ENCODE peak calls at places on chromosomes 13 and 19, in ten cellular contexts. J is tibial nerve; C is fibroblast of mammary gland; X is pancreas; T is Calu3; M is lower leg skin; R is cardiac muscle cell; G is CD8-positive, alpha-beta T cell; Z is heart left ventricle; L is NB4. H is an unnamed sample.

GRCh38 chr13:54210397-54211050 is 1181.9 kb downstream of the OLFM4 start:
- DNase-seq in J (no peak), C (no peak), X (no peak), T (no peak), M (peak; percentile 35), R (no peak), G (no peak), Z (no peak), L (no peak), H (no peak)

GRCh38 chr19:6210721-6211600 is 68.8 kb downstream of the MLLT1 start:
- DNase-seq in J (no peak), C (no peak), X (no peak), T (no peak), M (no peak), R (no peak), G (no peak), Z (no peak), L (no peak), H (no peak)

GRCh38 chr13:65292488-65292901 is 1937.6 kb downstream of the PCDH9 start:
- DNase-seq in J (no peak), C (peak; percentile 3), X (no peak), T (no peak), M (no peak), R (peak; percentile 79), G (no peak), Z (no peak), L (no peak), H (no peak)

GRCh38 chr13:95002968-95003813 is 290.8 kb upstream of the SOX21 start:
- DNase-seq in J (no peak), C (no peak), X (no peak), T (no peak), M (no peak), R (no peak), G (no peak), Z (no peak), L (no peak), H (peak; percentile 44)

GRCh38 chr13:97194473-97194872 is 27.7 kb upstream of the MBNL2 start:
- DNase-seq in J (no peak), C (peak; percentile 18), X (no peak), T (peak; percentile 54), M (no peak), R (peak; percentile 67), G (no peak), Z (no peak), L (no peak), H (no peak)

GRCh38 chr13:114131581-114132418 is 623 bp downstream of the RASA3 start:
- DNase-seq in J (no peak), C (no peak), X (peak; percentile 30), T (no peak), M (no peak), R (peak; percentile 58), G (no peak), Z (no peak), L (peak; percentile 67), H (no peak)

GRCh38 chr13:50131998-50132936 is 117.0 kb downstream of the KCNRG start:
- DNase-seq in J (no peak), C (no peak), X (no peak), T (no peak), M (no peak), R (peak; percentile 4), G (no peak), Z (no peak), L (no peak), H (peak; percentile 15)

GRCh38 chr13:94176576-94176975 is 302.9 kb downstream of the DCT start:
- DNase-seq in J (no peak), C (peak; percentile 75), X (no peak), T (no peak), M (no peak), R (no peak), G (no peak), Z (no peak), L (no peak), H (no peak)

GRCh38 chr19:41175825-41176734 is 16.9 kb upstream of the CYP2S1 start:
- DNase-seq in J (peak; percentile 24), C (peak; percentile 59), X (no peak), T (peak; percentile 92), M (peak; percentile 73), R (peak; percentile 73), G (peak; percentile 42), Z (peak; percentile 22), L (peak; percentile 55), H (peak; percentile 37)

GRCh38 chr19:50658438-50659317 is 9.4 kb downstream of the C19orf81 start:
- DNase-seq in J (no peak), C (peak; percentile 29), X (peak; percentile 78), T (no peak), M (peak; percentile 19), R (peak; percentile 91), G (peak; percentile 34), Z (peak; percentile 54), L (peak; percentile 93), H (peak; percentile 96)

GRCh38 chr19:37936166-37936565 is 29.2 kb downstream of the SIPA1L3 start:
- DNase-seq in J (no peak), C (no peak), X (peak; percentile 37), T (peak; percentile 37), M (no peak), R (no peak), G (no peak), Z (no peak), L (no peak), H (no peak)

GRCh38 chr19:45103625-45104319 is 10.8 kb downstream of the PPP1R37 start:
- DNase-seq in J (no peak), C (no peak), X (no peak), T (no peak), M (no peak), R (no peak), G (no peak), Z (peak; percentile 44), L (no peak), H (peak; percentile 45)

GRCh38 chr19:48258350-48258749 is 2.6 kb upstream of the CARD8 start:
- DNase-seq in J (no peak), C (no peak), X (no peak), T (no peak), M (no peak), R (no peak), G (no peak), Z (no peak), L (peak; percentile 87), H (no peak)

GRCh38 chr19:621819-622218 is 11.5 kb downstream of the POLRMT start:
- DNase-seq in J (no peak), C (no peak), X (no peak), T (no peak), M (no peak), R (no peak), G (no peak), Z (no peak), L (no peak), H (no peak)

GRCh38 chr19:29478578-29479565 is 46.9 kb upstream of the VSTM2B start:
- DNase-seq in J (no peak), C (no peak), X (no peak), T (peak; percentile 31), M (no peak), R (no peak), G (no peak), Z (no peak), L (peak; percentile 17), H (peak; percentile 69)

GRCh38 chr13:99374994-99375805 is 68.0 kb upstream of the GPR183 start:
- DNase-seq in J (no peak), C (no peak), X (no peak), T (no peak), M (no peak), R (no peak), G (no peak), Z (no peak), L (peak; percentile 62), H (no peak)

GRCh38 chr19:30479231-30479630 is 107.0 kb downstream of the ZNF536 start:
- DNase-seq in J (no peak), C (no peak), X (no peak), T (no peak), M (no peak), R (no peak), G (no peak), Z (peak; percentile 11), L (no peak), H (no peak)

GRCh38 chr19:52369463-52370340 is at the start of gene ZNF880:
- DNase-seq in J (peak; percentile 89), C (peak; percentile 90), X (peak; percentile 94), T (no peak), M (peak; percentile 90), R (peak; percentile 96), G (peak; percentile 91), Z (peak; percentile 95), L (no peak), H (peak; percentile 2)

GRCh38 chr13:78750735-78751134 is 91.8 kb upstream of the OBI1 start:
- DNase-seq in J (no peak), C (no peak), X (no peak), T (no peak), M (no peak), R (no peak), G (no peak), Z (no peak), L (no peak), H (no peak)

GRCh38 chr13:68927387-68928026 is 1180.1 kb upstream of the ATXN8OS start:
- DNase-seq in J (no peak), C (peak; percentile 2), X (no peak), T (peak; percentile 2), M (no peak), R (no peak), G (no peak), Z (no peak), L (peak; percentile 22), H (peak; percentile 28)
- TF ChIP-seq CTCF in J (no peak), C (peak; percentile 14), X (peak; percentile 12), T (no peak), M (no peak), R (no peak), G (no peak), Z (peak; percentile 25), L (peak; percentile 47), H (peak; percentile 70)

GRCh38 chr19:12788682-12789097 is 2.6 kb upstream of the JUNB start:
- DNase-seq in J (no peak), C (peak; percentile 74), X (peak; percentile 86), T (peak; percentile 65), M (peak; percentile 72), R (peak; percentile 78), G (no peak), Z (peak; percentile 91), L (peak; percentile 69), H (peak; percentile 58)
- TF ChIP-seq CTCF in J (no peak), C (no peak), X (no peak), T (no peak), M (no peak), R (no peak), G (no peak), Z (no peak), L (no peak), H (no peak)

DNA sequence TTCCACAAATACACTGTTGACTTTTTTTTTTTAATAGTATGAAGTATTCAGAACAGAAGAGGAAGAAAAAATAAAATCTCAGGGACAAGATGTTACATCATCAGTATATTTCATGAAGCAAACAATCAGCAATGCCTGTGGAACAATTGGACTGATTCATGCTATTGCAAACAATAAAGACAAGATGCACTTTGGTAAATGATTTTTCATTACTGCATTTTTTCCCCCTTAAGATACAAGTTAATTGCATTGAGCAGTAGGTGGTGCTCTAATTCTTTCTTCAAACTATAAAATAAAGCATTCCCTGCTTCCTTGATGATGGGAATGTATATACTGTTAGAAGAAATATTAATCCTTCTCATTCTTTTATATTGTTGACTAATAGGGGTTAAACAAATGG is 17.1 kb downstream of the UCHL3 start:
- DNase-seq in J (no peak), C (peak; percentile 60), X (no peak), T (no peak), M (no peak), R (peak; percentile 67), G (no peak), Z (no peak), L (peak; percentile 15), H (no peak)
- TF ChIP-seq CTCF in J (peak; percentile 20), C (peak; percentile 43), X (no peak), T (no peak), M (no peak), R (peak; percentile 53), G (no peak), Z (no peak), L (no peak), H (no peak)

GRCh38 chr19:19032420-19033175 is 719 bp downstream of the SUGP2 start:
- DNase-seq in J (peak; percentile 61), C (peak; percentile 95), X (no peak), T (no peak), M (peak; percentile 87), R (peak; percentile 95), G (peak; percentile 58), Z (peak; percentile 97), L (peak; percentile 95), H (peak; percentile 94)
- TF ChIP-seq CTCF in J (no peak), C (no peak), X (no peak), T (no peak), M (no peak), R (no peak), G (no peak), Z (no peak), L (no peak), H (no peak)

H was measured in nephron progenitor cell.